ENCODE peak calls at places on chromosomes 12 and 14, in four cellular contexts. T is stomach, U is upper lobe of right lung, V is right atrium auricular region. J is an unnamed sample.

GRCh38 chr12:20946732-20947131 is 136.2 kb downstream of the SLCO1B3 start:
- DNase-seq in T (no peak), V (no peak), U (no peak), J (no peak)

GRCh38 chr12:105538880-105539279 is 208.4 kb downstream of the C12orf75 start:
- DNase-seq in U (no peak), T (no peak), V (no peak), J (no peak)

GRCh38 chr12:71240941-71241340 is 83.1 kb upstream of the TSPAN8 start:
- DNase-seq in T (no peak), V (no peak), U (no peak), J (no peak)

GRCh38 chr12:75666980-75667359 is 155.6 kb upstream of the KRR1 start:
- DNase-seq in T (no peak), U (no peak), V (no peak), J (no peak)

GRCh38 chr14:97930191-97930590 is 1133.0 kb downstream of the VRK1 start:
- DNase-seq in U (no peak), V (no peak), T (no peak), J (no peak)

GRCh38 chr12:103986823-103987222 is 21.2 kb downstream of the TDG start:
- DNase-seq in U (no peak), V (no peak), T (no peak), J (no peak)

GRCh38 chr14:71142375-71143038 is 235.2 kb downstream of the PCNX1 start:
- DNase-seq in U (no peak), T (no peak), V (no peak), J (no peak)

GRCh38 chr12:54475542-54475941 is 2.1 kb upstream of the GTSF1 start:
- DNase-seq in T (no peak), U (no peak), V (no peak), J (no peak)

GRCh38 chr14:95147597-95147996 is 9.7 kb downstream of the DICER1 start:
- DNase-seq in V (no peak), T (no peak), U (no peak), J (no peak)

GRCh38 chr12:31772186-31772585 is 43.4 kb upstream of the AMN1 start:
- DNase-seq in V (no peak), U (no peak), T (no peak), J (no peak)

GRCh38 chr12:131559517-131560516 is 151.1 kb upstream of the SFSWAP start:
- DNase-seq in V (no peak), T (no peak), U (no peak), J (no peak)

GRCh38 chr12:46516933-46517578 is 144.5 kb upstream of the SLC38A2 start:
- DNase-seq in T (no peak), U (no peak), V (no peak), J (no peak)

GRCh38 chr12:115920395-115921183 is 356.9 kb downstream of the MED13L start:
- DNase-seq in V (peak; percentile 21), T (no peak), U (no peak), J (no peak)
- H3K27me3 ChIP-seq in V (peaks cover 2% of the 10 kb centered on the region), T (no peaks in the 10 kb centered on the region), U (peaks cover 19% of the 10 kb centered on the region), J (no peaks in the 10 kb centered on the region)

GRCh38 chr14:37888234-37888633 is 292.8 kb downstream of the TTC6 start:
- DNase-seq in V (no peak), U (no peak), T (no peak), J (no peak)

GRCh38 chr14:37889087-37889486 is 293.7 kb downstream of the TTC6 start:
- DNase-seq in U (no peak), V (no peak), T (no peak), J (no peak)

GRCh38 chr14:37894463-37894862 is 299.0 kb downstream of the TTC6 start:
- DNase-seq in U (no peak), T (no peak), V (no peak), J (no peak)

GRCh38 chr14:37890095-37890494 is 294.7 kb downstream of the TTC6 start:
- DNase-seq in U (no peak), T (no peak), V (no peak), J (no peak)
- TF ChIP-seq CTCF in U (no peak), T (no peak), V (peak; percentile 20), J (no peak)

DNA sequence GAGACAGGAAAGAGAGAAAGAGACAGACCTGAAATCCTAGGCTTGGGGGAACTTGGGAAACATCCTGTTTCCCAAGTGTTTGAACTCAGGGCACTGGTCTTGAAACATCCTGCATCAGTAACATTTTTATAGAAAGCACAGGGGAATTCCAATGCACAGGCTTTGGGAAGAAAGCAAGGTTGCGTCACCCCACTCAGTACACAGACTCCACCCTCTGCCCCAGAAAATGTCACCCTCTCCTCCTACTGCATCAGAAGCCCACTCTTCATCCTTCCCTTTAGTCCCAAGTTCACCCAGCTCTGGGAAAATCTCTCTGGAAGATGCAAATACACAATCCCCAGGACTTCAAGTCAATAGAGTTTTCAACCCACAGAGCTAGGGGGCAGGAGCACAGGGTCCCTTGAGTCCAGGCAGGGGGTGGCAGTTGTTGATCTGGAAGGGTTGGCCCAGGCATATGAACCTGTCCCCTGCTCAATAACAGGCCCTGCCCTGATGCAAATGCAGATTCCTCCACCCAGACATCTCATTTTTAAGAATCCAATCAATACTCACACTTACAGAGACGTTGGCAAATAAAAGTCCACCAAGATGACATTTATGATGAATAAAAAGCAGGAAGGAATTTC is 1.7 kb downstream of the RDH16 start:
- DNase-seq in U (no peak), V (no peak), T (no peak), J (no peak)
- H3K27me3 ChIP-seq in U (no peaks in the 10 kb centered on the region), V (no peaks in the 10 kb centered on the region), T (no peaks in the 10 kb centered on the region), J (no peaks in the 10 kb centered on the region)

GRCh38 chr14:100147181-100147631 is 12.2 kb downstream of the DEGS2 start:
- DNase-seq in U (peak; percentile 80), V (no peak), T (no peak), J (no peak)
- TF ChIP-seq CTCF in U (no peak), V (no peak), T (no peak), J (no peak)